ENCODE peak calls at places on chromosome 22, in eight cellular contexts. D is NCI-H526 treated with DMSO at 0.1 percent for 48 hours; R is ELF-1; P is MCF 10A; K is fibroblast of the conjunctiva; X is cerebellum; F is epithelial cell of esophagus; S is effector memory CD4-positive, alpha-beta T cell. N is an unnamed sample.
A peak's percentile ranks its signal among the peaks of the same experiment; 100 is the strongest.

GRCh38 chr22:35637943-35638342 is 10.3 kb upstream of the APOL6 start:
- DNase-seq in F (no peak), S (no peak), D (no peak), P (no peak), K (no peak), R (no peak), X (no peak), N (no peak)

GRCh38 chr22:41650821-41651220 is 29.7 kb downstream of the XRCC6 start:
- DNase-seq in D (no peak), P (no peak), R (no peak), K (no peak), S (no peak), F (no peak), X (no peak), N (no peak)

GRCh38 chr22:32048069-32048468 is 5.0 kb downstream of the SLC5A1 start:
- DNase-seq in P (no peak), R (no peak), X (no peak), F (no peak), S (no peak), K (no peak), D (no peak), N (no peak)

GRCh38 chr22:49838771-49839717 is 11.4 kb upstream of the BRD1 start:
- DNase-seq in X (no peak), F (no peak), P (no peak), S (peak; percentile 90), R (peak; percentile 77), D (no peak), K (no peak), N (no peak)

GRCh38 chr22:20142711-20143621 is 7.9 kb downstream of the CCDC188 start:
- DNase-seq in P (no peak), R (no peak), F (no peak), S (no peak), X (no peak), D (no peak), K (no peak), N (no peak)

GRCh38 chr22:17891427-17892167 is 117.3 kb upstream of the BID start:
- DNase-seq in F (no peak), K (no peak), S (no peak), D (no peak), R (peak; percentile 50), P (no peak), X (peak; percentile 68), N (peak; percentile 68)

GRCh38 chr22:47787501-47788227 is 1025.2 kb downstream of the TBC1D22A start:
- DNase-seq in R (no peak), S (no peak), K (no peak), D (no peak), X (no peak), F (no peak), P (no peak), N (no peak)

GRCh38 chr22:17896552-17896951 is 122.3 kb upstream of the BID start:
- DNase-seq in P (no peak), X (peak; percentile 75), K (no peak), S (no peak), F (no peak), R (peak; percentile 72), D (no peak), N (no peak)

GRCh38 chr22:50525991-50526848 is 822 bp upstream of the SCO2 start:
- DNase-seq in S (peak; percentile 82), P (peak; percentile 73), R (peak; percentile 74), K (peak; percentile 57), D (peak; percentile 66), F (peak; percentile 78), X (peak; percentile 84), N (peak; percentile 75)

GRCh38 chr22:27895600-27895999 is 23.5 kb downstream of the PITPNB start:
- DNase-seq in X (no peak), P (no peak), R (no peak), K (no peak), S (no peak), F (no peak), D (no peak), N (no peak)

GRCh38 chr22:29143848-29144785 is 61.6 kb upstream of the EMID1 start:
- DNase-seq in K (no peak), P (no peak), X (no peak), S (no peak), R (no peak), D (no peak), F (no peak), N (peak; percentile 89)

GRCh38 chr22:30857103-30857502 is 111.5 kb downstream of the MORC2 start:
- DNase-seq in D (no peak), R (no peak), P (no peak), F (no peak), S (no peak), X (peak; percentile 1), K (no peak), N (no peak)

GRCh38 chr22:21657361-21658118 is 8.3 kb upstream of the PPIL2 start:
- DNase-seq in K (peak; percentile 9), X (peak; percentile 38), S (peak; percentile 69), F (peak; percentile 55), R (peak; percentile 88), P (no peak), D (peak; percentile 53), N (peak; percentile 81)

GRCh38 chr22:23270212-23270733 is 90.0 kb downstream of the BCR start:
- DNase-seq in R (no peak), P (no peak), D (no peak), X (no peak), S (no peak), K (no peak), F (no peak), N (no peak)

GRCh38 chr22:43436536-43437267 is 24.9 kb downstream of the MPPED1 start:
- DNase-seq in R (no peak), D (no peak), S (no peak), F (no peak), K (no peak), X (peak; percentile 12), P (no peak), N (no peak)

GRCh38 chr22:37474447-37475090 is 11.6 kb downstream of the MFNG start:
- DNase-seq in S (no peak), X (no peak), K (no peak), P (no peak), F (no peak), R (no peak), D (no peak), N (no peak)

GRCh38 chr22:41274856-41275255 is 11.1 kb downstream of the RANGAP1 start:
- DNase-seq in F (no peak), D (no peak), R (no peak), P (no peak), X (no peak), S (no peak), K (no peak), N (peak; percentile 18)

GRCh38 chr22:19892249-19892879 is 37.7 kb upstream of the GNB1L start:
- DNase-seq in X (no peak), F (no peak), R (peak; percentile 80), S (no peak), D (no peak), P (peak; percentile 41), K (no peak), N (no peak)

GRCh38 chr22:19825016-19825339 is 29.7 kb downstream of the GNB1L start:
- DNase-seq in K (no peak), S (no peak), D (no peak), R (no peak), P (no peak), F (no peak), X (no peak), N (no peak)

GRCh38 chr22:41491379-41492100 is 22.6 kb downstream of the ACO2 start:
- DNase-seq in K (no peak), S (no peak), R (no peak), F (no peak), D (no peak), X (no peak), P (no peak), N (no peak)

GRCh38 chr22:30017375-30017774 is 62.9 kb upstream of the HORMAD2 start:
- DNase-seq in K (no peak), F (no peak), S (no peak), P (no peak), X (no peak), D (no peak), R (no peak), N (no peak)

GRCh38 chr22:25161916-25162530 is 37.6 kb upstream of the CRYBB3 start:
- DNase-seq in S (no peak), R (no peak), P (no peak), X (no peak), D (no peak), K (no peak), F (no peak), N (peak; percentile 70)

GRCh38 chr22:19884954-19885751 is 30.5 kb upstream of the GNB1L start:
- DNase-seq in D (no peak), K (no peak), X (no peak), F (no peak), P (no peak), R (no peak), S (no peak), N (peak; percentile 89)

GRCh38 chr22:40966683-40967082 is 15.5 kb downstream of the RBX1 start:
- DNase-seq in F (no peak), X (no peak), D (no peak), P (no peak), S (no peak), K (no peak), R (no peak), N (no peak)

GRCh38 chr22:36806824-36807223 is 10.0 kb downstream of the PVALB start:
- DNase-seq in D (no peak), K (no peak), R (no peak), F (no peak), P (no peak), S (no peak), X (no peak), N (peak; percentile 39)

GRCh38 chr22:17628304-17629166 is at the start of gene ATP6V1E1:
- DNase-seq in F (peak; percentile 98), X (peak; percentile 98), P (peak; percentile 97), S (peak; percentile 89), R (peak; percentile 99), K (peak; percentile 94), D (peak; percentile 73), N (peak; percentile 98)

GRCh38 chr22:43627485-43628252 is 184.4 kb downstream of the EFCAB6 start:
- DNase-seq in S (no peak), K (no peak), R (peak; percentile 60), P (no peak), D (no peak), X (no peak), F (no peak), N (no peak)

GRCh38 chr22:48070083-48070482 is 1307.6 kb downstream of the TBC1D22A start:
- DNase-seq in S (no peak), P (no peak), K (no peak), F (no peak), D (no peak), R (no peak), X (no peak), N (no peak)

GRCh38 chr22:49589301-49589700 is 238.4 kb downstream of the BRD1 start:
- DNase-seq in X (no peak), F (no peak), S (no peak), R (no peak), K (no peak), D (no peak), P (no peak), N (no peak)

GRCh38 chr22:25060522-25061071 is 108.1 kb downstream of the KIAA1671 start:
- DNase-seq in K (no peak), X (no peak), D (no peak), F (no peak), R (no peak), S (no peak), P (no peak), N (peak; percentile 76)

GRCh38 chr22:46758098-46758497 is 4.4 kb upstream of the TBC1D22A start:
- DNase-seq in F (no peak), R (no peak), P (no peak), D (no peak), S (no peak), X (no peak), K (no peak), N (no peak)

GRCh38 chr22:37243402-37244113 is 511 bp downstream of the RAC2 start:
- DNase-seq in F (no peak), P (no peak), X (no peak), R (no peak), D (no peak), S (no peak), K (no peak), N (no peak)

GRCh38 chr22:23113067-23113846 is 28.5 kb downstream of the RSPH14 start:
- DNase-seq in R (no peak), P (no peak), X (no peak), D (no peak), K (peak; percentile 20), F (no peak), S (no peak), N (peak; percentile 98)

N was measured in myocyte.